ENCODE peak calls at places on chromosomes 12 and 14, in four cellular contexts. P is AG04450, E is T-helper 17 cell, O is nucleus accumbens. Y is an unnamed sample.

GRCh38 chr12:1493781-1494180 is 100.6 kb downstream of the FBXL14 start:
- DNase-seq in O (no peak), P (no peak), E (no peak), Y (no peak)

GRCh38 chr12:94190623-94191022 is 42.2 kb downstream of the PLXNC1 start:
- DNase-seq in P (no peak), E (no peak), O (no peak), Y (no peak)

GRCh38 chr12:47377414-47378221 is 297.9 kb upstream of the AMIGO2 start:
- DNase-seq in O (no peak), P (peak), E (no peak), Y (peak)

GRCh38 chr12:5022465-5023061 is 21.1 kb upstream of the KCNA5 start:
- DNase-seq in O (peak), P (no peak), E (peak), Y (no peak)

GRCh38 chr12:68028647-68029046 is 39.4 kb downstream of the IFNG-AS1 start:
- DNase-seq in O (no peak), P (no peak), E (no peak), Y (no peak)

GRCh38 chr14:82689948-82690347 is 1156.3 kb upstream of the SEL1L start:
- DNase-seq in O (no peak), P (no peak), E (no peak), Y (no peak)

GRCh38 chr12:21940972-21941521 is at the start of gene ABCC9:
- DNase-seq in P (no peak), E (no peak), O (peak), Y (no peak)

GRCh38 chr12:93904124-93904523 is 226.9 kb downstream of the CRADD start:
- DNase-seq in O (no peak), E (no peak), P (no peak), Y (no peak)

GRCh38 chr12:68760806-68761441 is 14.9 kb downstream of the SLC35E3 start:
- DNase-seq in O (no peak), E (no peak), P (no peak), Y (no peak)

GRCh38 chr12:51922762-51923505 is 15.6 kb downstream of the ACVRL1 start:
- DNase-seq in P (no peak), E (no peak), O (no peak), Y (peak)

GRCh38 chr12:104372048-104372720 is 68.6 kb downstream of the EID3 start:
- DNase-seq in E (no peak), P (no peak), O (no peak), Y (no peak)

GRCh38 chr14:75561013-75561432 is 17.4 kb upstream of the FLVCR2 start:
- DNase-seq in P (no peak), E (peak), O (peak), Y (peak)

GRCh38 chr14:29749327-29749726 is 178.3 kb downstream of the PRKD1 start:
- DNase-seq in O (no peak), E (no peak), P (no peak), Y (peak)

GRCh38 chr14:104967414-104968152 is 10.6 kb downstream of the AHNAK2 start:
- DNase-seq in E (no peak), P (no peak), O (no peak), Y (no peak)

GRCh38 chr14:99928963-99929362 is 135.8 kb downstream of the EML1 start:
- DNase-seq in E (no peak), O (no peak), P (no peak), Y (no peak)

GRCh38 chr12:106170285-106170684 is 31.5 kb upstream of the NUAK1 start:
- DNase-seq in E (no peak), P (no peak), O (no peak), Y (peak)

GRCh38 chr14:101020971-101021370 is 117.4 kb upstream of the RTL1 start:
- DNase-seq in O (no peak), E (no peak), P (no peak), Y (no peak)

GRCh38 chr14:95833429-95833828 is 43.2 kb upstream of the TUNAR start:
- DNase-seq in O (no peak), P (no peak), E (no peak), Y (no peak)

GRCh38 chr12:50117057-50117622 is 5.1 kb downstream of the COX14 start:
- DNase-seq in E (no peak), P (no peak), O (no peak), Y (no peak)

GRCh38 chr14:28142400-28143015 is 624.1 kb upstream of the FOXG1 start:
- DNase-seq in P (no peak), E (no peak), O (no peak), Y (no peak)

GRCh38 chr14:33996450-33996849 is 45.6 kb upstream of the EGLN3 start:
- DNase-seq in P (no peak), O (no peak), E (no peak), Y (no peak)

GRCh38 chr14:53054457-53054856 is 98.7 kb downstream of the DDHD1 start:
- DNase-seq in O (no peak), E (no peak), P (no peak), Y (peak)

GRCh38 chr12:11553871-11554533 is 95.5 kb upstream of the ETV6 start:
- DNase-seq in E (peak), O (peak), P (peak), Y (no peak)

GRCh38 chr12:98796745-98797144 is 151.7 kb downstream of the APAF1 start:
- DNase-seq in P (no peak), E (no peak), O (no peak), Y (no peak)

GRCh38 chr14:106691601-106692291 is 1165.4 kb downstream of the TMEM121 start:
- DNase-seq in P (no peak), O (no peak), E (peak), Y (no peak)

GRCh38 chr12:2794261-2794735 is 472 bp upstream of the FKBP4 start:
- DNase-seq in E (no peak), O (peak), P (no peak), Y (no peak)

GRCh38 chr14:39492267-39492666 is 60.0 kb upstream of the FBXO33 start:
- DNase-seq in P (peak), E (no peak), O (no peak), Y (peak)

GRCh38 chr12:118033902-118034301 is 17.4 kb downstream of the RFC5 start:
- DNase-seq in O (no peak), P (no peak), E (no peak), Y (no peak)

GRCh38 chr12:8605057-8605456 is 7.6 kb downstream of the AICDA start:
- DNase-seq in E (no peak), O (no peak), P (no peak), Y (no peak)

Y was measured in skeletal muscle cell.